ENCODE peak calls at places on chromosomes 2 and 18, in six cellular contexts. Q is mammary epithelial cell, O is astrocyte, D is astrocyte of the spinal cord, W is GM06990, T is AG10803. Y is an unnamed sample.

GRCh38 chr2:240983361-240983995 is 14.9 kb upstream of the SNED1 start:
- DNase-seq in Q (peak), W (peak), T (no peak), D (no peak), O (peak), Y (no peak)

GRCh38 chr2:189386741-189387140 is 54.5 kb upstream of the WDR75 start:
- DNase-seq in T (no peak), O (no peak), Q (no peak), D (no peak), W (no peak), Y (no peak)

GRCh38 chr2:186746584-186746983 is 52.7 kb downstream of the FAM171B start:
- DNase-seq in T (no peak), O (no peak), Q (no peak), D (no peak), W (peak), Y (no peak)

GRCh38 chr2:29615183-29615582 is 306.2 kb downstream of the ALK start:
- DNase-seq in Q (no peak), D (no peak), W (no peak), O (no peak), T (no peak), Y (no peak)

GRCh38 chr2:12202301-12202700 is 455.9 kb downstream of the LPIN1 start:
- DNase-seq in Q (peak), D (peak), T (peak), W (no peak), O (peak), Y (no peak)

GRCh38 chr2:9373047-9373446 is 50.3 kb downstream of the ITGB1BP1 start:
- DNase-seq in D (no peak), T (no peak), W (no peak), Q (no peak), O (no peak), Y (no peak)

GRCh38 chr2:109558076-109558882 is 55.5 kb downstream of the SEPTIN10 start:
- DNase-seq in T (peak), O (peak), W (no peak), D (peak), Q (peak), Y (peak)

GRCh38 chr2:239760596-239760995 is 264.5 kb downstream of the NDUFA10 start:
- DNase-seq in T (no peak), W (no peak), D (no peak), Q (no peak), O (no peak), Y (no peak)

GRCh38 chr2:176193048-176193447 is 4.6 kb downstream of the HOXD1 start:
- DNase-seq in Q (no peak), T (no peak), O (no peak), D (no peak), W (no peak), Y (peak)

GRCh38 chr2:113890253-113891235 is 655 bp downstream of the ACTR3 start:
- DNase-seq in W (peak), T (peak), Q (peak), O (peak), D (peak), Y (peak)

GRCh38 chr2:107469437-107469995 is 357.2 kb upstream of the RGPD4 start:
- DNase-seq in O (no peak), T (no peak), Q (no peak), W (no peak), D (no peak), Y (no peak)

GRCh38 chr2:222722327-222722946 is 51.0 kb downstream of the MOGAT1 start:
- DNase-seq in W (peak), D (peak), O (peak), Q (no peak), T (peak), Y (no peak)

GRCh38 chr2:43174368-43175186 is 51.8 kb downstream of the ZFP36L2 start:
- DNase-seq in O (no peak), T (no peak), D (no peak), Q (no peak), W (peak), Y (no peak)

GRCh38 chr2:240644859-240645301 is 19.6 kb downstream of the GPR35 start:
- DNase-seq in Q (no peak), D (no peak), O (no peak), T (no peak), W (no peak), Y (no peak)

GRCh38 chr2:141710589-141711239 is 420.1 kb downstream of the LRP1B start:
- DNase-seq in D (no peak), T (no peak), W (no peak), Q (no peak), O (no peak), Y (no peak)

GRCh38 chr2:29117636-29118303 is 2.6 kb downstream of the CLIP4 start:
- DNase-seq in Q (peak), W (no peak), O (peak), T (peak), D (peak), Y (peak)

GRCh38 chr2:145158051-145158586 is 638.2 kb upstream of the ZEB2 start:
- DNase-seq in D (peak), T (peak), W (no peak), Q (peak), O (peak), Y (no peak)

GRCh38 chr2:4753721-4754120 is 938.5 kb upstream of the SOX11 start:
- DNase-seq in W (no peak), D (no peak), T (no peak), Q (no peak), O (no peak), Y (no peak)

GRCh38 chr2:11753886-11754704 is 7.7 kb downstream of the LPIN1 start:
- DNase-seq in W (peak), O (peak), D (peak), Q (peak), T (peak), Y (no peak)

GRCh38 chr2:38720613-38721241 is 30.4 kb downstream of the SRSF7 start:
- DNase-seq in O (peak), Q (peak), W (peak), D (peak), T (peak), Y (peak)

GRCh38 chr2:172394008-172394407 is 33.4 kb upstream of the ITGA6 start:
- DNase-seq in D (no peak), T (no peak), O (no peak), Q (no peak), W (no peak), Y (no peak)

GRCh38 chr18:48497863-48498262 is 41.0 kb upstream of the CTIF start:
- DNase-seq in O (no peak), Q (no peak), T (no peak), W (no peak), D (no peak), Y (no peak)

GRCh38 chr2:181393472-181393871 is 63.7 kb upstream of the ITGA4 start:
- DNase-seq in O (peak), Q (peak), D (peak), W (no peak), T (peak), Y (no peak)

GRCh38 chr2:124804014-124804940 is 779.2 kb downstream of the CNTNAP5 start:
- DNase-seq in O (no peak), T (peak), W (no peak), Q (peak), D (no peak), Y (peak)

GRCh38 chr18:45415614-45416013 is 199.7 kb upstream of the SLC14A2 start:
- DNase-seq in D (no peak), W (no peak), T (no peak), O (no peak), Q (no peak), Y (no peak)

GRCh38 chr2:172834881-172835280 is 99.2 kb downstream of the RAPGEF4 start:
- DNase-seq in D (no peak), W (no peak), O (no peak), Q (no peak), T (no peak), Y (peak)

DNA sequence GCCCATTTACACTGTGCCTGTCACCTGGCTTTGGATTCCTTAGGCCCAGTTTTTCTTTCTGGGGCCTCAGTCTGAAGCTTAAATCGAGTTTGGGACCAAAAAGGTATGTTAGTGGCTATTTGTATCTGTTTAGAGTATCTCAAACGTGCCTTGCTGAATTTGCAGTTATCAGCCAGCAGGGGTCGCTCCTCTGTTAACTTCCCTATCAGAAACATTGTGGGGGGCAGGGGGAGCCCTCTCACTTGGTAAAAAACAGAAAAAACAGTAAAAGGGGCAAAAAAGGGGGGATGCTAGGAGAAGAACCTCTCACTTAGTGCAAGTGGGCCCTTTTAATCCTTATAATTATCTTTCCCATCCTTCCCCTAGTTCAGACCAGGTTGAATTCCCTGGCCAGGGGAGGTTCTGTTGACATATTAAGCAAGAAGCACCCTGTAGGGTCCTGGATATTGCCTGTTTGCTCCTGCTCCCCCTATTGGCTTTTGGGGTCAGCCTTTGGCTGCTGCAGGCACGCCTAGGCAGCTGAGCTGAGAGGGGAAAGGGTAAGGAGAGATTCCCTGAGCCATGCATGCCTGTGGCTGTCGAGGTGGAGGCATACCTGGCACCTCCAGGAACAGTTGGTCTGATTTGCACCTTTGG is 8.8 kb upstream of the IFIH1 start:
- DNase-seq in W (no peak), T (no peak), Q (no peak), O (no peak), D (no peak), Y (no peak)
- TF ChIP-seq CTCF in W (peak), T (peak), Q (peak), O (peak), D (peak), Y (peak)

GRCh38 chr2:160437273-160437672 is 56.3 kb downstream of the RBMS1 start:
- DNase-seq in W (no peak), Q (no peak), D (no peak), O (no peak), T (no peak), Y (no peak)

GRCh38 chr2:160440888-160441287 is 52.7 kb downstream of the RBMS1 start:
- DNase-seq in W (no peak), O (no peak), D (no peak), T (peak), Q (no peak), Y (no peak)

GRCh38 chr2:160445673-160446072 is 47.9 kb downstream of the RBMS1 start:
- DNase-seq in T (no peak), D (no peak), O (no peak), Q (no peak), W (no peak), Y (no peak)

GRCh38 chr2:160442603-160443002 is 51.0 kb downstream of the RBMS1 start:
- DNase-seq in D (no peak), T (no peak), Q (no peak), O (no peak), W (no peak), Y (no peak)
- H3K4me3 ChIP-seq in D (no peak), T (no peak), Q (no peak), O (no peak), W (no peak), Y (no peak)

GRCh38 chr2:168831662-168832061 is 29.2 kb downstream of the NOSTRIN start:
- DNase-seq in O (no peak), T (no peak), W (no peak), D (no peak), Q (no peak), Y (no peak)

GRCh38 chr2:168825149-168825548 is 22.7 kb downstream of the NOSTRIN start:
- DNase-seq in W (no peak), T (no peak), Q (no peak), D (no peak), O (no peak), Y (no peak)

GRCh38 chr2:168835961-168836360 is 33.5 kb downstream of the NOSTRIN start:
- DNase-seq in T (no peak), O (no peak), Q (no peak), D (no peak), W (no peak), Y (no peak)

DNA sequence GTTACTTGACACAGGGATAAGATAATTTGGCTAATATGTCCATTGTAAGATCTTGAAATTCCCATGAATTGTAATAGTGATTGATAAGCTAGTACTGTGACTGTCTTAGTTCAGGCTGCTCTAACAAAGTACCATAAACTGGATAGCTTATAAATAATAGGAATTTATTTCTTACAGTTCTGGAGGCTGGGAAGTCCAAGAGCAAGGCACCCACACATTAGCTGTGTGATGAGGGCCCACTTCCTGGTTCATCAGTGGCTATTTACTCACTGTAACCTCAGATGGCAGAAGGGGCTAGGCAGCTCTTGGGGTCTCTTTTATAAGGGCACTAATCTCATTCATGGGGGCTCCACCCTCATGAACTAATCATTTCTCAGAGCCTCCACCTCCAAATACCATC is 28.5 kb downstream of the NOSTRIN start:
- DNase-seq in W (no peak), Q (no peak), O (no peak), D (no peak), T (no peak), Y (no peak)
- TF ChIP-seq CTCF in W (no peak), Q (no peak), O (no peak), D (no peak), T (no peak), Y (no peak)

GRCh38 chr2:74374509-74375205 is 5.5 kb downstream of the DCTN1 start:
- DNase-seq in W (no peak), Q (no peak), O (peak), T (peak), D (peak), Y (no peak)
- H3K4me3 ChIP-seq in W (no peak), Q (no peak), O (peak), T (peak), D (peak), Y (peak)

GRCh38 chr2:146527166-146527565 is 1317.7 kb upstream of the ACVR2A start:
- DNase-seq in W (no peak), Q (no peak), D (no peak), O (peak), T (peak), Y (no peak)

DNA sequence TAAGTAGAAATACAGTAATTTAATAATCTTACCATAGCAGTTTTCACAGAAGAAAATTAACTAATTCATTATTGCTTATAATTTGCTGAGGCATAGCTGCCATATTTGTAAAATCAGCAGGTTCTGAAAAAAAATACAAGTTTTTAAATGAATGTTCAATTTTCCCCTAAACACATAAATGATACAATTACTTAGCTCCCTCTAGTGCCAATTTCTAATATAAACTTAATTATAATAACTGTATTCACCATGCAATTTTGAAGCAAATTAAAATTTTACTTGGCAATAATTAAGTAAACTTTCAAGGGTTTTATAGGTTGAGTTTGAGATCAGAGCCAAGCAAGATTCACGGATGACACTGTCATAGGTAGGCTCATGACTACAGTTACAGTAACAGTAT is 1321.6 kb upstream of the ACVR2A start:
- DNase-seq in O (no peak), T (peak), D (peak), W (no peak), Q (no peak), Y (no peak)
- TF ChIP-seq CTCF in O (peak), T (peak), D (no peak), W (no peak), Q (peak), Y (peak)

DNA sequence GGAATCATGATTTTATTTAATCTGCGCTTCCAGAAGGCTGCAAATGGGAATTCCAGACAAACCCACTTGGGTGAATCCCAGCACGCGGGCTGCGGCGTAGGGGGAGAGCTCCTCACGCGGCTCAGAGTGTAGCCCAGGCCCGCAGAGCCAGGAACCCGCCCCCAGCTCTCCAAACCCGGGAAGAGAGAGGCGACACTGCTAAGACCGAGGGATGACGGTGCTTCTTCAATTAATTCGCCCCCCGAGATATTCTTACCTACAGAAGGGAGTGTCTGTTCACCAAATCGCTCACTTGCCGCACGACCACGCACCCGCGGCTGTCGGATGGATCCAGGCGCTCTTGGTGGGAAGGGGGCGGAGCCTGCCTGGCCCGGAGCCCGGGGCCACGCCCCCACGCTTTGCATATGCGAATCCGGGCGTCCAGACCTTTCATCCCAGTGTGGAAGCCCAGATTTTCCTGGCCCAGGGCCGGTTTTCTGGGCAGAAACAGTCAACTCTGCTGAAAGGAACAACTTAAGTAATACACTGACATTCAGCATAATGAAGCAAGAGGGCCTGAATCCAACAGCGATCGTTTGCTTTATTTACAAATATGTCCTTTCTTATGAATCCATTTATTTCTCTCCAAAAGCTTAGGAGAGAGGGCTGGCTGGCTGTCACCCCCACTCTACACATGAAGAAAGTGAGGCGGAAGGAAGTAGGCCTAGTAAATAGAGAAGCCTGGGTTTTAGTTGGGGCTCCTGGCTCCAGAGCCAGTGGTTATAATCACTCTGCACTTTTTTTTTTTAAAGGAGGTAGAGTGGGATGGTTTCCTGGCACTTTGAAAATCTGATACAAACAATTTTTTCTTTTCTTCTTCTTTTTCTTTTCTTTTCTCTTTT is at the start of gene SLC19A3:
- DNase-seq in Q (peak), T (peak), W (peak), O (peak), D (peak), Y (no peak)
- H3K4me3 ChIP-seq in Q (peak), T (peak), W (no peak), O (peak), D (peak), Y (peak)

DNA sequence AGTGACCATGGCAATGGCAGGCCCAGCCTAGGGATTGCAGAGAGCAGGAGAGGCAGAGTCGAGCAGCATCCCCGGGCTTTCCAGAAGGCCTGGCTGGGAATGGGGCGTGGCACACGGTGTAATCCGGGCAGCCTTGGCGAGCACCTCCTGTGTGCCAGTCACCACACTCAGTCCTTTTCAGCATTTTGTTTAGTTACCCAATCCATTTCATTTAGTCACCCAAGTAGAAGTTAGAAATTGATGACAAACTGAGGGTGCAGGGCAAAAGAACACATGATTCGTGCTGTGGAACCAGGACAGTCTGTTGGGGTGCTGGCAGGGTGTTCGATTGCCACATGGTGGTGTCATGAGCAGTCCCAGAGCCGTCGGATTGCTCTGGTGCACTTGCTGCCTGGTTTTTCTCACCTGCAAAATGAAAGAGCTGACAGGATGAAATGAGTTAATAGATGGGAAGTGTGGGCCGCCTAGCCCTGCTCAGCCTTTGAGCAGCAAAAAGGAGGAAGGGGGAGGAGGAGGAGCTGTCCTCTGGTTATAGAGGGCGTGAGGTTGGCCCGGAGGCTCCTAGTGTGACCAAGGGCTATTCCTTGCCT is 299.4 kb downstream of the AGAP1 start:
- DNase-seq in W (no peak), Q (peak), D (no peak), T (peak), O (no peak), Y (peak)
- TF ChIP-seq CTCF in W (peak), Q (peak), D (peak), T (peak), O (peak), Y (peak)

GRCh38 chr2:74037379-74037860 is 52.7 kb downstream of the TET3 start:
- DNase-seq in O (peak), T (peak), W (peak), Q (no peak), D (no peak), Y (no peak)
- H3K4me3 ChIP-seq in O (no peak), T (no peak), W (no peak), Q (no peak), D (no peak), Y (no peak)

DNA sequence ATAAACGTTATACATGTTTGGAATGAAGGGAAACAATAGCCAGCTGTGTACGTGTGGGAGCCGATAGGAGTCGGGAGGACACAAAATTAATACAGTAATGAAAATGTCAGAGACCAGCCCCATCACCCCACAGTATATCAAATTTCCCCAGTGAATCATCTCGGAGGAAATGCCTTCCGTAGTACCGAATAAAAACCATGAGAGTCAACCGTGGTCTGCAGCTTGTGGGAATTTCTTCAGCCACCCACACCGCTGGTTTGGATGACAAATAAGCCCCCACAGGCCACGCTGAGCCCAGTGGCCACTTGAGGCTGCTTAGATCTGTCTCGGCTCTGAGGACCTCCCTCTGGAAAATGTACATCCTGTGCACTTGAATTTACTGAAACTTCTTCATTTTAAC is 133.7 kb downstream of the COL6A3 start:
- DNase-seq in T (peak), Q (no peak), D (peak), W (no peak), O (peak), Y (no peak)
- TF ChIP-seq CTCF in T (no peak), Q (no peak), D (no peak), W (no peak), O (no peak), Y (no peak)

GRCh38 chr2:20423847-20424246 is 23.0 kb upstream of the RHOB start:
- DNase-seq in Q (no peak), W (no peak), D (no peak), O (no peak), T (no peak), Y (no peak)
- H3K4me3 ChIP-seq in Q (no peak), W (no peak), D (no peak), O (no peak), T (no peak), Y (no peak)

Y was measured in epithelial cell of proximal tubule.